ENCODE peak calls at places on chromosome 14, in five cellular contexts. R is KG1, V is HS-27A, H is pancreas, M is spleen. U is an unnamed sample.

GRCh38 chr14:75281691-75282000 is 3.0 kb downstream of the FOS start:
- DNase-seq in R (no peak), V (no peak), H (no peak), M (no peak), U (no peak)

GRCh38 chr14:28902930-28903329 is 136.3 kb downstream of the FOXG1 start:
- DNase-seq in R (no peak), V (no peak), H (no peak), M (no peak), U (no peak)

GRCh38 chr14:30402846-30403245 is 156.1 kb upstream of the G2E3 start:
- DNase-seq in R (no peak), V (no peak), H (no peak), M (no peak), U (no peak)

GRCh38 chr14:105421723-105422615 is 2.3 kb downstream of the MTA1 start:
- DNase-seq in R (no peak), V (no peak), H (no peak), M (no peak), U (no peak)

GRCh38 chr14:91892918-91893527 is 25.7 kb upstream of the TC2N start:
- DNase-seq in R (no peak), V (no peak), H (no peak), M (no peak), U (no peak)

GRCh38 chr14:99318091-99318958 is 46.3 kb upstream of the BCL11B start:
- DNase-seq in R (no peak), V (no peak), H (no peak), M (peak; percentile 54), U (no peak)

GRCh38 chr14:26255213-26255612 is 342.6 kb downstream of the NOVA1 start:
- DNase-seq in R (no peak), V (no peak), H (no peak), M (no peak), U (no peak)

GRCh38 chr14:34971801-34972200 is 11.0 kb upstream of the SRP54 start:
- DNase-seq in R (no peak), V (no peak), H (no peak), M (no peak), U (no peak)

GRCh38 chr14:104650981-104651875 is 38.2 kb upstream of the INF2 start:
- DNase-seq in R (no peak), V (no peak), H (no peak), M (no peak), U (no peak)

GRCh38 chr14:32469388-32470160 is 140.5 kb downstream of the AKAP6 start:
- DNase-seq in R (no peak), V (no peak), H (no peak), M (no peak), U (no peak)

GRCh38 chr14:37869633-37870032 is 274.2 kb downstream of the TTC6 start:
- DNase-seq in R (no peak), V (no peak), H (no peak), M (no peak), U (no peak)

GRCh38 chr14:65002586-65003210 is 16.0 kb downstream of the FNTB start:
- DNase-seq in R (no peak), V (no peak), H (no peak), M (no peak), U (no peak)

GRCh38 chr14:49999216-49999761 is 106.4 kb downstream of the ARF6 start:
- DNase-seq in R (peak; percentile 85), V (peak; percentile 74), H (peak; percentile 60), M (peak; percentile 95), U (peak; percentile 83)

GRCh38 chr14:39988939-39989338 is 556.7 kb upstream of the FBXO33 start:
- DNase-seq in R (no peak), V (no peak), H (no peak), M (no peak), U (no peak)

GRCh38 chr14:61150851-61151250 is 130.3 kb downstream of the TMEM30B start:
- DNase-seq in R (no peak), V (no peak), H (no peak), M (no peak), U (no peak)

GRCh38 chr14:50527970-50528369 is 4.4 kb downstream of the MAP4K5 start:
- DNase-seq in R (no peak), V (no peak), H (no peak), M (no peak), U (no peak)

GRCh38 chr14:54088271-54088670 is 131.6 kb upstream of the BMP4 start:
- DNase-seq in R (no peak), V (no peak), H (no peak), M (no peak), U (no peak)